ENCODE peak calls at places on chromosomes 12 and 14, in seven cellular contexts. U is nucleus accumbens; C is HT1080; M is CD8-positive, alpha-beta T cell; W is WERI-Rb-1; J is amniotic stem cell; X is left cardiac atrium. D is an unnamed sample.
A peak's percentile ranks its signal among the peaks of the same experiment; 100 is the strongest.

GRCh38 chr12:128307791-128308190 is 40.8 kb downstream of the TMEM132C start:
- DNase-seq in C (no peak), U (no peak), M (no peak), W (no peak), J (no peak), X (no peak), D (no peak)

GRCh38 chr12:120457133-120457532 is 10.9 kb downstream of the GATC start:
- DNase-seq in C (no peak), W (no peak), U (no peak), J (no peak), X (no peak), M (no peak), D (no peak)

GRCh38 chr14:68476212-68476964 is 316.5 kb downstream of the ZFP36L1 start:
- DNase-seq in J (no peak), M (no peak), U (peak; percentile 28), X (peak; percentile 69), W (no peak), C (peak; percentile 52), D (no peak)

GRCh38 chr12:89695100-89695499 is 13.5 kb downstream of the ATP2B1 start:
- DNase-seq in J (no peak), X (no peak), C (peak; percentile 51), W (no peak), U (no peak), M (no peak), D (no peak)

GRCh38 chr12:13702401-13702800 is 279.0 kb downstream of the GRIN2B start:
- DNase-seq in W (peak; percentile 19), C (no peak), J (no peak), M (no peak), U (no peak), X (no peak), D (no peak)

GRCh38 chr12:124679533-124680371 is 112.3 kb upstream of the NCOR2 start:
- DNase-seq in M (no peak), J (no peak), C (no peak), X (peak; percentile 74), U (peak; percentile 20), W (no peak), D (no peak)

GRCh38 chr14:23513005-23513412 is 38.6 kb downstream of the ZFHX2 start:
- DNase-seq in U (peak; percentile 93), X (no peak), C (no peak), W (no peak), J (no peak), M (no peak), D (no peak)

GRCh38 chr12:95336387-95337067 is 118.9 kb downstream of the VEZT start:
- DNase-seq in W (peak; percentile 81), M (no peak), J (peak; percentile 48), C (peak; percentile 71), U (peak; percentile 15), X (peak; percentile 66), D (peak; percentile 65)

GRCh38 chr12:27583057-27583797 is 59.2 kb downstream of the PPFIBP1 start:
- DNase-seq in C (no peak), X (no peak), J (no peak), M (no peak), U (no peak), W (no peak), D (no peak)

GRCh38 chr14:67167420-67168109 is 21.7 kb upstream of the GARIN2 start:
- DNase-seq in W (no peak), M (no peak), J (no peak), C (peak; percentile 42), X (no peak), U (no peak), D (no peak)

GRCh38 chr14:23577004-23577681 is 1.4 kb downstream of the JPH4 start:
- DNase-seq in U (no peak), M (no peak), X (no peak), J (no peak), C (peak; percentile 64), W (no peak), D (no peak)

GRCh38 chr12:33180921-33181320 is 258.7 kb downstream of the SYT10 start:
- DNase-seq in W (no peak), J (no peak), M (no peak), C (peak; percentile 74), X (no peak), U (no peak), D (no peak)

GRCh38 chr12:15787801-15788200 is 1.4 kb downstream of the EPS8 start:
- DNase-seq in X (no peak), M (no peak), U (no peak), C (peak; percentile 14), J (no peak), W (no peak), D (no peak)

GRCh38 chr14:22505751-22506710 is 83.0 kb downstream of the DAD1 start:
- DNase-seq in W (no peak), J (no peak), X (no peak), U (no peak), C (no peak), M (peak; percentile 48), D (no peak)

GRCh38 chr12:118060301-118061010 is 523 bp downstream of the WSB2 start:
- DNase-seq in W (peak; percentile 24), U (peak; percentile 55), J (no peak), M (peak; percentile 35), X (peak; percentile 62), C (peak; percentile 10), D (no peak)

GRCh38 chr12:108722992-108723766 is 8.1 kb downstream of the CORO1C start:
- DNase-seq in M (no peak), U (no peak), W (no peak), X (no peak), J (peak; percentile 66), C (peak; percentile 86), D (no peak)

GRCh38 chr14:73208390-73208789 is 28.9 kb upstream of the PAPLN start:
- DNase-seq in U (no peak), C (no peak), M (no peak), J (no peak), X (no peak), W (no peak), D (peak; percentile 8)

GRCh38 chr14:57209561-57209960 is 59.1 kb downstream of the EXOC5 start:
- DNase-seq in U (no peak), W (no peak), X (no peak), J (no peak), C (peak; percentile 4), M (no peak), D (no peak)

GRCh38 chr14:60655898-60656754 is 6.8 kb upstream of the SIX1 start:
- DNase-seq in M (no peak), C (no peak), X (no peak), U (no peak), W (no peak), J (no peak), D (no peak)

GRCh38 chr14:54671537-54671936 is 104.6 kb downstream of the SAMD4A start:
- DNase-seq in J (no peak), U (no peak), M (no peak), W (peak; percentile 30), C (no peak), X (no peak), D (no peak)

GRCh38 chr12:15688838-15689237 is 100.3 kb downstream of the EPS8 start:
- DNase-seq in X (no peak), M (no peak), W (no peak), U (no peak), C (no peak), J (no peak), D (no peak)

GRCh38 chr12:109764776-109765492 is 51.3 kb downstream of the FAM222A start:
- DNase-seq in C (no peak), X (no peak), W (peak; percentile 4), J (no peak), U (no peak), M (no peak), D (no peak)

GRCh38 chr14:76486251-76486743 is 110.4 kb downstream of the ESRRB start:
- DNase-seq in U (no peak), C (no peak), J (no peak), M (no peak), X (no peak), W (peak; percentile 90), D (no peak)

GRCh38 chr12:105167346-105167745 is 59.8 kb downstream of the WASHC4 start:
- DNase-seq in M (no peak), X (no peak), C (no peak), J (no peak), W (no peak), U (no peak), D (no peak)

GRCh38 chr12:128026696-128027574 is 240.0 kb upstream of the TMEM132C start:
- DNase-seq in X (no peak), M (no peak), W (no peak), U (no peak), C (no peak), J (no peak), D (no peak)

GRCh38 chr12:121964813-121965643 is 46.6 kb downstream of the CFAP251 start:
- DNase-seq in U (no peak), X (no peak), C (no peak), W (no peak), J (no peak), M (no peak), D (no peak)

GRCh38 chr14:55582741-55583140 is 2.7 kb downstream of the KTN1 start:
- DNase-seq in M (no peak), W (no peak), C (no peak), U (no peak), J (no peak), X (no peak), D (no peak)

GRCh38 chr14:94390372-94391086 is 2.1 kb upstream of the SERPINA1 start:
- DNase-seq in M (no peak), C (peak; percentile 18), J (no peak), W (no peak), X (peak; percentile 55), U (peak; percentile 13), D (no peak)

GRCh38 chr12:57103856-57104255 is 7.3 kb downstream of the STAT6 start:
- DNase-seq in M (no peak), X (no peak), W (no peak), C (no peak), J (no peak), U (no peak), D (no peak)

D was measured in HCT116.